ENCODE peak calls at places on chromosomes 1 and 21, in five cellular contexts. One of them, this sample, is unnamed.

GRCh38 chr1:27536004-27536757 is 46.2 kb upstream of the WASF2 start:
- DNase-seq in left lung: no peak
- DNase-seq in hepatocyte: no peak
- DNase-seq in HFF-Myc: no peak
- DNase-seq in AG10803: no peak
- DNase-seq in this sample: no peak

GRCh38 chr1:107702946-107703571 is 261.9 kb downstream of the VAV3 start:
- DNase-seq in left lung: no peak
- DNase-seq in hepatocyte: no peak
- DNase-seq in HFF-Myc: no peak
- DNase-seq in AG10803: peak; percentile 55
- DNase-seq in this sample: peak; percentile 31

GRCh38 chr1:18578271-18578670 is 52.4 kb upstream of the PAX7 start:
- DNase-seq in left lung: no peak
- DNase-seq in hepatocyte: no peak
- DNase-seq in HFF-Myc: no peak
- DNase-seq in AG10803: no peak
- DNase-seq in this sample: no peak

GRCh38 chr1:186620951-186621350 is 59.3 kb downstream of the PTGS2 start:
- DNase-seq in left lung: no peak
- DNase-seq in hepatocyte: no peak
- DNase-seq in HFF-Myc: peak; percentile 80
- DNase-seq in AG10803: peak; percentile 99
- DNase-seq in this sample: peak; percentile 89

GRCh38 chr1:86757272-86757984 is 53.1 kb downstream of the SH3GLB1 start:
- DNase-seq in left lung: no peak
- DNase-seq in hepatocyte: peak; percentile 39
- DNase-seq in HFF-Myc: no peak
- DNase-seq in AG10803: peak; percentile 89
- DNase-seq in this sample: no peak

GRCh38 chr1:229271448-229272120 is 673 bp downstream of the RAB4A start:
- DNase-seq in left lung: no peak
- DNase-seq in hepatocyte: peak; percentile 59
- DNase-seq in HFF-Myc: no peak
- DNase-seq in AG10803: peak; percentile 28
- DNase-seq in this sample: peak; percentile 45

GRCh38 chr1:93964777-93965200 is 55.6 kb upstream of the GCLM start:
- DNase-seq in left lung: no peak
- DNase-seq in hepatocyte: peak; percentile 27
- DNase-seq in HFF-Myc: no peak
- DNase-seq in AG10803: peak; percentile 32
- DNase-seq in this sample: peak; percentile 56

GRCh38 chr21:45324430-45325205 is 36.9 kb upstream of the POFUT2 start:
- DNase-seq in left lung: peak; percentile 35
- DNase-seq in hepatocyte: no peak
- DNase-seq in HFF-Myc: no peak
- DNase-seq in AG10803: no peak
- DNase-seq in this sample: no peak

GRCh38 chr1:14968251-14968812 is 185.2 kb upstream of the TMEM51 start:
- DNase-seq in left lung: no peak
- DNase-seq in hepatocyte: peak; percentile 47
- DNase-seq in HFF-Myc: peak; percentile 83
- DNase-seq in AG10803: peak; percentile 96
- DNase-seq in this sample: peak; percentile 78

GRCh38 chr1:43238104-43238503 is 31.7 kb upstream of the TMEM125 start:
- DNase-seq in left lung: peak; percentile 57
- DNase-seq in hepatocyte: peak; percentile 82
- DNase-seq in HFF-Myc: peak; percentile 41
- DNase-seq in AG10803: peak; percentile 62
- DNase-seq in this sample: peak; percentile 79

GRCh38 chr1:149942207-149942606 is 5.5 kb upstream of the MTMR11 start:
- DNase-seq in left lung: no peak
- DNase-seq in hepatocyte: peak; percentile 62
- DNase-seq in HFF-Myc: no peak
- DNase-seq in AG10803: no peak
- DNase-seq in this sample: peak; percentile 67

GRCh38 chr1:14366361-14367018 is 232.0 kb upstream of the KAZN start:
- DNase-seq in left lung: no peak
- DNase-seq in hepatocyte: peak; percentile 56
- DNase-seq in HFF-Myc: no peak
- DNase-seq in AG10803: no peak
- DNase-seq in this sample: peak; percentile 12

GRCh38 chr21:45502006-45502345 is 40.3 kb downstream of the SLC19A1 start:
- DNase-seq in left lung: peak; percentile 27
- DNase-seq in hepatocyte: no peak
- DNase-seq in HFF-Myc: no peak
- DNase-seq in AG10803: no peak
- DNase-seq in this sample: no peak

GRCh38 chr1:213657879-213658278 is 329.9 kb upstream of the PROX1 start:
- DNase-seq in left lung: no peak
- DNase-seq in hepatocyte: no peak
- DNase-seq in HFF-Myc: no peak
- DNase-seq in AG10803: no peak
- DNase-seq in this sample: no peak

GRCh38 chr1:10920063-10920626 is 92.3 kb upstream of the TARDBP start:
- DNase-seq in left lung: no peak
- DNase-seq in hepatocyte: no peak
- DNase-seq in HFF-Myc: no peak
- DNase-seq in AG10803: no peak
- DNase-seq in this sample: no peak

GRCh38 chr1:226827458-226827857 is 43.0 kb upstream of the PSEN2 start:
- DNase-seq in left lung: peak; percentile 68
- DNase-seq in hepatocyte: no peak
- DNase-seq in HFF-Myc: no peak
- DNase-seq in AG10803: peak; percentile 38
- DNase-seq in this sample: peak; percentile 3

GRCh38 chr1:179046808-179047636 is 21.3 kb downstream of the FAM20B start:
- DNase-seq in left lung: no peak
- DNase-seq in hepatocyte: no peak
- DNase-seq in HFF-Myc: no peak
- DNase-seq in AG10803: no peak
- DNase-seq in this sample: no peak

GRCh38 chr1:192795913-192796312 is 12.9 kb upstream of the RGS2 start:
- DNase-seq in left lung: no peak
- DNase-seq in hepatocyte: no peak
- DNase-seq in HFF-Myc: no peak
- DNase-seq in AG10803: no peak
- DNase-seq in this sample: no peak

GRCh38 chr1:84702143-84702542 is 11.9 kb upstream of the SSX2IP start:
- DNase-seq in left lung: no peak
- DNase-seq in hepatocyte: no peak
- DNase-seq in HFF-Myc: no peak
- DNase-seq in AG10803: no peak
- DNase-seq in this sample: no peak

GRCh38 chr1:22978299-22978698 is 5.6 kb upstream of the LACTBL1 start:
- DNase-seq in left lung: no peak
- DNase-seq in hepatocyte: no peak
- DNase-seq in HFF-Myc: peak; percentile 7
- DNase-seq in AG10803: peak; percentile 33
- DNase-seq in this sample: peak; percentile 38

GRCh38 chr1:117754061-117754969 is 148.5 kb downstream of the TENT5C start:
- DNase-seq in left lung: peak; percentile 41
- DNase-seq in hepatocyte: peak; percentile 84
- DNase-seq in HFF-Myc: no peak
- DNase-seq in AG10803: peak; percentile 47
- DNase-seq in this sample: peak; percentile 79

GRCh38 chr1:20184481-20184900 is 1.4 kb upstream of the UBXN10 start:
- DNase-seq in left lung: no peak
- DNase-seq in hepatocyte: peak; percentile 28
- DNase-seq in HFF-Myc: no peak
- DNase-seq in AG10803: no peak
- DNase-seq in this sample: peak; percentile 4

GRCh38 chr1:158496379-158496778 is 24.4 kb downstream of the OR10R2 start:
- DNase-seq in left lung: no peak
- DNase-seq in hepatocyte: peak; percentile 19
- DNase-seq in HFF-Myc: no peak
- DNase-seq in AG10803: no peak
- DNase-seq in this sample: peak; percentile 4

GRCh38 chr1:96901783-96902363 is 180.3 kb downstream of the PTBP2 start:
- DNase-seq in left lung: no peak
- DNase-seq in hepatocyte: peak; percentile 19
- DNase-seq in HFF-Myc: no peak
- DNase-seq in AG10803: no peak
- DNase-seq in this sample: no peak

GRCh38 chr1:90133133-90133532 is 138.2 kb downstream of the ZNF326 start:
- DNase-seq in left lung: no peak
- DNase-seq in hepatocyte: peak; percentile 63
- DNase-seq in HFF-Myc: peak; percentile 12
- DNase-seq in AG10803: peak; percentile 7
- DNase-seq in this sample: peak; percentile 47

GRCh38 chr1:89271616-89272015 is 1.0 kb downstream of the GBP5 start:
- DNase-seq in left lung: no peak
- DNase-seq in hepatocyte: no peak
- DNase-seq in HFF-Myc: no peak
- DNase-seq in AG10803: peak; percentile 94
- DNase-seq in this sample: peak; percentile 45

GRCh38 chr1:87370519-87370918 is 41.8 kb downstream of the LMO4 start:
- DNase-seq in left lung: no peak
- DNase-seq in hepatocyte: no peak
- DNase-seq in HFF-Myc: no peak
- DNase-seq in AG10803: no peak
- DNase-seq in this sample: no peak

GRCh38 chr1:157455318-157455717 is 97.0 kb downstream of the FCRL5 start:
- DNase-seq in left lung: no peak
- DNase-seq in hepatocyte: no peak
- DNase-seq in HFF-Myc: no peak
- DNase-seq in AG10803: no peak
- DNase-seq in this sample: no peak

GRCh38 chr1:157457279-157457678 is 95.0 kb downstream of the FCRL5 start:
- DNase-seq in left lung: no peak
- DNase-seq in hepatocyte: no peak
- DNase-seq in HFF-Myc: no peak
- DNase-seq in AG10803: no peak
- DNase-seq in this sample: no peak

GRCh38 chr1:157460381-157460780 is 91.9 kb downstream of the FCRL5 start:
- DNase-seq in left lung: no peak
- DNase-seq in hepatocyte: no peak
- DNase-seq in HFF-Myc: no peak
- DNase-seq in AG10803: no peak
- DNase-seq in this sample: no peak
- TF ChIP-seq CTCF in left lung: no peak
- TF ChIP-seq CTCF in hepatocyte: no peak
- TF ChIP-seq CTCF in HFF-Myc: no peak
- TF ChIP-seq CTCF in AG10803: no peak
- TF ChIP-seq CTCF in this sample: no peak

GRCh38 chr1:24557220-24557619 is 1.3 kb downstream of the NCMAP start:
- DNase-seq in left lung: no peak
- DNase-seq in hepatocyte: no peak
- DNase-seq in HFF-Myc: no peak
- DNase-seq in AG10803: no peak
- DNase-seq in this sample: no peak

GRCh38 chr1:24558902-24559791 is 3.3 kb downstream of the NCMAP start:
- DNase-seq in left lung: peak; percentile 72
- DNase-seq in hepatocyte: no peak
- DNase-seq in HFF-Myc: peak; percentile 6
- DNase-seq in AG10803: peak; percentile 48
- DNase-seq in this sample: peak; percentile 88

GRCh38 chr1:24556414-24556795 is 518 bp downstream of the NCMAP start:
- DNase-seq in left lung: no peak
- DNase-seq in hepatocyte: no peak
- DNase-seq in HFF-Myc: no peak
- DNase-seq in AG10803: no peak
- DNase-seq in this sample: no peak

GRCh38 chr1:24558455-24558854 is 2.6 kb downstream of the NCMAP start:
- DNase-seq in left lung: no peak
- DNase-seq in hepatocyte: no peak
- DNase-seq in HFF-Myc: no peak
- DNase-seq in AG10803: no peak
- DNase-seq in this sample: no peak

GRCh38 chr1:24557711-24558121 is 1.8 kb downstream of the NCMAP start:
- DNase-seq in left lung: no peak
- DNase-seq in hepatocyte: peak; percentile 36
- DNase-seq in HFF-Myc: no peak
- DNase-seq in AG10803: no peak
- DNase-seq in this sample: no peak
- H3K4me3 ChIP-seq in left lung: no peak overlapping the region
- H3K4me3 ChIP-seq in hepatocyte: no peak overlapping the region
- H3K4me3 ChIP-seq in HFF-Myc: no peak overlapping the region
- H3K4me3 ChIP-seq in AG10803: no peak overlapping the region
- H3K4me3 ChIP-seq in this sample: no peak overlapping the region

GRCh38 chr1:155646307-155646706 is 36.3 kb downstream of the MSTO1 start:
- DNase-seq in left lung: no peak
- DNase-seq in hepatocyte: no peak
- DNase-seq in HFF-Myc: no peak
- DNase-seq in AG10803: peak; percentile 51
- DNase-seq in this sample: peak; percentile 65

GRCh38 chr1:155643230-155643629 is 33.2 kb downstream of the MSTO1 start:
- DNase-seq in left lung: no peak
- DNase-seq in hepatocyte: no peak
- DNase-seq in HFF-Myc: no peak
- DNase-seq in AG10803: no peak
- DNase-seq in this sample: no peak

GRCh38 chr1:155648207-155649147 is 38.5 kb downstream of the MSTO1 start:
- DNase-seq in left lung: no peak
- DNase-seq in hepatocyte: peak; percentile 80
- DNase-seq in HFF-Myc: peak; percentile 48
- DNase-seq in AG10803: peak; percentile 91
- DNase-seq in this sample: peak; percentile 92

GRCh38 chr1:155645024-155645423 is 35.0 kb downstream of the MSTO1 start:
- DNase-seq in left lung: no peak
- DNase-seq in hepatocyte: no peak
- DNase-seq in HFF-Myc: no peak
- DNase-seq in AG10803: peak; percentile 41
- DNase-seq in this sample: no peak

DNA sequence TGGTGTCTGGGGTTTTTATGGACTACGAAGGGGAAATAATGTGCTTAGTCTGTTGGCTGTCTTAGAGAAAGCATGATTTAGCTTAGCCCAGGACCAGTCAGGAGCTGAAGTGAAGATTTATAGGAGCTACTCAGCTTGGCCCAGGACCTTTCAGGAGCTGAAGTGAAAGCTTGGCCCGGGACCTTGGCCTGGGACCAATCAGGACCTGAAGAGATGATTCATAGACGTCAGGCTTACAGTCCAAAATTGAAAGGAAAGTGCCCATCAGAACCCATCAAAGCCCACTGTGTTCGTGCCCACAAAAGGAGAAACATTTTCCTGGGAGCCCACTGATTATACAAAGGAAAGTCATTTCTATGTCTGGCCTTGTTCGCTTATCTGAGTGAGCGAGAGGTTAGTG is 35.6 kb downstream of the MSTO1 start:
- DNase-seq in left lung: no peak
- DNase-seq in hepatocyte: no peak
- DNase-seq in HFF-Myc: no peak
- DNase-seq in AG10803: peak; percentile 12
- DNase-seq in this sample: peak; percentile 40
- TF ChIP-seq CTCF in left lung: no peak
- TF ChIP-seq CTCF in hepatocyte: no peak
- TF ChIP-seq CTCF in HFF-Myc: no peak
- TF ChIP-seq CTCF in AG10803: no peak
- TF ChIP-seq CTCF in this sample: no peak

GRCh38 chr1:41919764-41920397 is 1.2 kb upstream of the HIVEP3 start:
- DNase-seq in left lung: peak; percentile 41
- DNase-seq in hepatocyte: peak; percentile 37
- DNase-seq in HFF-Myc: no peak
- DNase-seq in AG10803: peak; percentile 36
- DNase-seq in this sample: no peak
- H3K4me3 ChIP-seq in left lung: peak overlapping the region; percentile 23
- H3K4me3 ChIP-seq in hepatocyte: no peak overlapping the region
- H3K4me3 ChIP-seq in HFF-Myc: no peak overlapping the region
- H3K4me3 ChIP-seq in AG10803: peak overlapping the region; percentile 45
- H3K4me3 ChIP-seq in this sample: peak overlapping the region; percentile 52

This sample was measured in choroid plexus epithelial cell.